ENCODE peak calls at places on chromosomes 6 and 20, in four cellular contexts. T is head of caudate nucleus, F is adrenal gland, A is nucleus accumbens. Z is an unnamed sample.

GRCh38 chr20:44887466-44887865 is 2.0 kb downstream of the YWHAB start:
- DNase-seq in T (no peak), A (no peak), F (no peak), Z (no peak)

GRCh38 chr6:155077784-155078183 is 82.7 kb downstream of the TIAM2 start:
- DNase-seq in T (no peak), F (no peak), A (no peak), Z (no peak)

GRCh38 chr6:114471450-114471849 is 128.6 kb upstream of the HS3ST5 start:
- DNase-seq in A (no peak), T (no peak), F (no peak), Z (no peak)

GRCh38 chr6:73169111-73169510 is 56.2 kb downstream of the KHDC1L start:
- DNase-seq in T (no peak), F (no peak), A (no peak), Z (no peak)

GRCh38 chr6:11161031-11161966 is 49.8 kb upstream of the ERVFRD-1 start:
- DNase-seq in A (no peak), T (no peak), F (no peak), Z (no peak)

GRCh38 chr20:24735263-24735662 is 213.8 kb upstream of the CST7 start:
- DNase-seq in F (no peak), A (no peak), T (no peak), Z (no peak)

GRCh38 chr6:17585766-17586502 is 14.2 kb upstream of the FAM8A1 start:
- DNase-seq in T (no peak), A (no peak), F (no peak), Z (no peak)

GRCh38 chr20:50587291-50587961 is 77.2 kb downstream of the PTPN1 start:
- DNase-seq in T (no peak), A (no peak), F (peak; percentile 22), Z (peak; percentile 9)

GRCh38 chr6:39642300-39642699 is 82.9 kb downstream of the KIF6 start:
- DNase-seq in A (no peak), T (no peak), F (no peak), Z (no peak)